ENCODE peak calls at places on chromosomes 16 and 17, in six cellular contexts. O, H, L, Q, C and K are unnamed samples.

GRCh38 chr16:30054959-30055553 is 10.5 kb upstream of the ALDOA start:
- DNase-seq in L (peak), O (no peak), C (peak), H (no peak), Q (peak), K (peak)

GRCh38 chr17:7019839-7020519 is 2.9 kb upstream of the BCL6B start:
- DNase-seq in O (peak), H (peak), L (peak), C (peak), Q (peak), K (no peak)

GRCh38 chr17:67784364-67785121 is 40.8 kb upstream of the BPTF start:
- DNase-seq in Q (peak), O (peak), H (no peak), L (no peak), C (no peak), K (no peak)

GRCh38 chr16:81797443-81797842 is 18.4 kb downstream of the PLCG2 start:
- DNase-seq in C (no peak), H (no peak), O (no peak), L (no peak), Q (no peak), K (peak)

GRCh38 chr17:15478845-15479244 is 11.4 kb upstream of the CDRT4 start:
- DNase-seq in L (no peak), Q (no peak), H (no peak), C (no peak), O (no peak), K (no peak)

GRCh38 chr16:78506372-78507193 is 407.1 kb downstream of the WWOX start:
- DNase-seq in C (no peak), L (no peak), H (no peak), O (peak), Q (no peak), K (no peak)

GRCh38 chr16:1613728-1614225 is 1.6 kb downstream of the CRAMP1 start:
- DNase-seq in L (no peak), C (no peak), Q (no peak), H (no peak), O (peak), K (no peak)

GRCh38 chr16:29907973-29908372 is 7.7 kb downstream of the ASPHD1 start:
- DNase-seq in C (no peak), Q (no peak), O (no peak), H (no peak), L (no peak), K (no peak)

GRCh38 chr16:81604960-81605383 is 160.4 kb downstream of the CMIP start:
- DNase-seq in Q (peak), L (no peak), H (peak), O (peak), C (no peak), K (no peak)

GRCh38 chr17:4201231-4201630 is 58.2 kb downstream of the CYB5D2 start:
- DNase-seq in H (no peak), Q (no peak), C (no peak), L (no peak), O (no peak), K (no peak)

GRCh38 chr17:2800367-2800766 is 4.1 kb downstream of the RAP1GAP2 start:
- DNase-seq in H (no peak), C (no peak), L (no peak), Q (no peak), O (no peak), K (no peak)

GRCh38 chr17:61128671-61129115 is 270.9 kb upstream of the TBX2 start:
- DNase-seq in O (no peak), C (no peak), H (no peak), Q (no peak), L (no peak), K (no peak)

GRCh38 chr17:82889496-82890338 is 49.9 kb upstream of the ZNF750 start:
- DNase-seq in L (no peak), C (no peak), Q (no peak), O (peak), H (no peak), K (no peak)

GRCh38 chr17:63841350-63842172 is 924 bp downstream of the SMARCD2 start:
- DNase-seq in H (peak), C (no peak), O (peak), Q (peak), L (no peak), K (peak)

GRCh38 chr17:36599546-36600250 is 1.7 kb upstream of the MRM1 start:
- DNase-seq in O (no peak), L (no peak), H (no peak), C (peak), Q (no peak), K (no peak)

GRCh38 chr17:40750391-40750790 is 4.7 kb downstream of the KRT25 start:
- DNase-seq in H (no peak), C (no peak), O (no peak), Q (no peak), L (no peak), K (no peak)

GRCh38 chr17:58334661-58335060 is 6.1 kb upstream of the TSPOAP1 start:
- DNase-seq in L (no peak), C (no peak), Q (no peak), O (no peak), H (no peak), K (no peak)

GRCh38 chr17:76917829-76918228 is 49.6 kb downstream of the MGAT5B start:
- DNase-seq in L (no peak), Q (no peak), C (no peak), O (no peak), H (no peak), K (no peak)

GRCh38 chr16:82630219-82630618 is 3.5 kb downstream of the CDH13 start:
- DNase-seq in Q (no peak), L (no peak), C (no peak), H (peak), O (no peak), K (no peak)

GRCh38 chr16:77946834-77947233 is 75.5 kb upstream of the CLEC3A start:
- DNase-seq in L (no peak), Q (no peak), O (peak), H (peak), C (no peak), K (no peak)

GRCh38 chr16:86449377-86450095 is 60.8 kb upstream of the FOXF1 start:
- DNase-seq in O (no peak), Q (no peak), C (no peak), H (no peak), L (no peak), K (no peak)

GRCh38 chr16:49921791-49922456 is 66.0 kb upstream of the ZNF423 start:
- DNase-seq in O (peak), H (peak), L (peak), C (peak), Q (peak), K (peak)

GRCh38 chr17:57995076-57995956 is 7.3 kb upstream of the VEZF1 start:
- DNase-seq in C (peak), H (peak), L (no peak), O (peak), Q (peak), K (peak)

GRCh38 chr17:30236807-30237206 is 1.3 kb upstream of the SLC6A4 start:
- DNase-seq in Q (peak), C (peak), H (peak), O (peak), L (peak), K (no peak)

DNA sequence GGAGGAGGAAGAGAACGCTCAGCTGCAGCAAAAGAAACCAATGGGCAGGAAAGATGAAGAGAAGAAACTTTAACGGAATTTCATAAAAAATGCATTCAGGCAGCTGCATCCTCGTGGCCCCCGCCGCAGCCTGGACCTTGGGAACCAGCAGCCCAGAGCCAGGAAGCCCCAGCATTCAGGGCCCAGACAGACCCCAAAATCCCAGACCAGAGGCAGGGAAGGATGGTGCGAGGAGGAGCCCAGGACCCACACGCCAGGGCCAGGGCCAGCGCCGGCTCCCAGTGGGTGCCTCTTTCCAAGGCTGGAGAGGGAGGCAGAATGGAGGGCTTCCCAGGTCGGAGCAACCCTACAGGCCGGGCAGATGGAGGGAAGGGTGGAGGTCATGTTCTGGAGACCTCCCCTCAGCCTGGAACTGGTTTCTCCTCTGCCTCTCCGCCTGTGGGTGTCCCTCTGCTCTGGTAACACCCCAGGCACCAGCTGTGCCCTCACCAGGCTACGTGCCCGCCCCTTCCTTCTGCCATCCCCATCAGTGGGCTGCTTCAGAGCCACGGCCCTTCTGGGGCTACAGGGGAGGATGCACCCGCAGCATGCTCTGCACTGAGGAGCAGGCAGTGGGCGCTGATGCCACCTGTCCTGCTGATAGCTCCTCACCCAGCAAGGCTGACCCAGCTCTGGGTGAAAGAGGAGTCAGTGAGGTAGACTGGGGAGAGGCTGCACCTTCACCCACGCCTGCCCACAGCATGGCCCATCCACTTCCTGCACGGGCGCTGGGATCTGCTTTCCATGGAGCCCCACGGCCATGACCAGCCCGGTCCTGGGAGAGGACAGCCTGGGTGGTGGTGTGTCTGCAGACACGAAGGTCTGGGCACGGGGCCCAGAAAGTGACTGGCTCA is 1.2 kb upstream of the MIF4GD start:
- DNase-seq in H (peak), L (no peak), O (no peak), Q (no peak), C (peak), K (peak)
- H2AFZ ChIP-seq in H (no peak), L (no peak), O (peak), Q (no peak), C (no peak), K (peak)

GRCh38 chr17:35141681-35142466 is at the start of gene NLE1:
- DNase-seq in H (peak), Q (peak), O (peak), C (peak), L (peak), K (peak)

GRCh38 chr17:35144840-35145239 is 2.7 kb upstream of the NLE1 start:
- DNase-seq in H (no peak), C (no peak), L (no peak), Q (no peak), O (no peak), K (no peak)

GRCh38 chr17:35146214-35146833 is 1.3 kb upstream of the UNC45B start:
- DNase-seq in C (no peak), H (no peak), O (no peak), Q (no peak), L (no peak), K (no peak)

GRCh38 chr17:35138218-35138617 is 3.9 kb downstream of the NLE1 start:
- DNase-seq in O (no peak), C (no peak), L (no peak), H (no peak), Q (no peak), K (no peak)

GRCh38 chr17:35142467-35142796 is 329 bp upstream of the NLE1 start:
- DNase-seq in O (no peak), C (no peak), Q (no peak), L (no peak), H (no peak), K (no peak)
- H2AFZ ChIP-seq in O (peak), C (no peak), Q (no peak), L (peak), H (no peak), K (peak)

DNA sequence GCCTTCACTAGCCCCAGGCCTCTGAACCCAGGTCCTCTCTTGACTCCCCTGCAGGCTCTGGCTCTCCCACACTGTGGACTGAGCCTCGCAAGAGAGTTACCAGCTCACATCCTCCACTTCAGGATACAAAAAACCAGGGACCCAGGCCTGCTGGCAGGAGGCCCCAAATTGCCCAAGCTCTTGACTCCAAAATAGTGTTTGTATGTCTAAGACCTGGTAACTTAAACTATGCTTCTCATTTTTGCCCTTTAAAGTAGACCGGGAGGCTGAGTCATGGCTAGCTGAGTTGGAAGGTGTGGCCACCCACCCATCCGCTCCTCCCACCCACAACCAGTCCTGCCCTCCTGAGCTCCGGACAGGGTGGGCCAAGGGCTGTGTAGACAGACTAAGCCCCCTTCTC is 250.0 kb downstream of the SOX9 start:
- DNase-seq in L (no peak), Q (no peak), H (peak), C (no peak), O (no peak), K (no peak)
- H2AFZ ChIP-seq in L (no peak), Q (no peak), H (no peak), C (no peak), O (no peak), K (no peak)

GRCh38 chr17:44778656-44779210 is 19.9 kb downstream of the ADAM11 start:
- DNase-seq in L (no peak), C (no peak), H (no peak), Q (no peak), O (no peak), K (no peak)
- H2AFZ ChIP-seq in L (peak), C (no peak), H (no peak), Q (no peak), O (no peak), K (peak)

DNA sequence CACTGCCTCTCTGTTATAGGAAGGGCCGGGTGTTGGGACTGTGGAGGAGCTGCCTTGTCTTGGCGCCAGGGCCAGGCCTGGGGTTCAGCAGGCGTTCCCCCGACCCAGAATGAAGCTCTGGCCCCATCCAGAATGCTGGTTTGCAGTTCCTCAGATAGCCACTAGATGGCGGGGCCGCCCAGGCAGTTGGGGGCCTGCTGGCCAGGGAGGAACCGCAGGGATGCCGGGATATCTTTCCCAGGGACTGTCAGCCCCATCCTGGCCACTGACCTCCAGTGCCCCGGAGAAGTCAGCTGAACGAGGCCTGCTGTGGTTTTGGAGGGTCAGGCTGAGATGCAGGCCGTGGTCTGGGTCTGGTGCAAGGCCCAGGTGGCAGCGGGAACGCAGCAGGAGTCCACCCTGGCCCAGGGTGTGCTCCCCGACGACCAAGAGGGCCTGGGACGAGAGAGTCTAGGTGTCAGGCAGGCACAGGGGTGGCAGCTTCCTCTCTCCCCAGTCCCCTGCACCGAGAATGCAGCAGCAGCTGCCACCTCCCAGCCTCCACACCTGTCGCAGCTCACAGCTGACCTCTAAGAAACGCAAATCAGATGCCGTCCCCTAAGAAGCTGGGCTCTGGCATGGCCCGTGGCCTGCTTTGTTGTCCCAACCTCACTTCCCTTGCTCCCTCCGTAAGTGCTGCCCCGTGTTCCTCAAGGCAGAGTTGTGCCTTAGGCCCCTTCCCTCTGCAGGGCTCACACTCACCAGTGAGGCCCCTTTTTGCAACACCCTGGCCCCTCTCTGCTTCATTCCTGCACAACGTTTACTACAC is 51.2 kb downstream of the RMI2 start:
- DNase-seq in O (peak), Q (peak), H (peak), C (peak), L (peak), K (peak)
- H2AFZ ChIP-seq in O (no peak), Q (peak), H (peak), C (no peak), L (peak), K (no peak)

GRCh38 chr16:75011634-75012307 is 12.9 kb downstream of the ZNRF1 start:
- DNase-seq in L (no peak), Q (peak), H (peak), O (peak), C (no peak), K (no peak)

GRCh38 chr16:75007443-75007842 is 8.6 kb downstream of the ZNRF1 start:
- DNase-seq in C (no peak), L (no peak), Q (no peak), O (no peak), H (no peak), K (no peak)

GRCh38 chr16:75010427-75010826 is 11.6 kb downstream of the ZNRF1 start:
- DNase-seq in O (no peak), Q (no peak), H (peak), L (no peak), C (no peak), K (no peak)

GRCh38 chr16:75014318-75014717 is 15.5 kb downstream of the ZNRF1 start:
- DNase-seq in H (no peak), O (no peak), C (no peak), L (no peak), Q (no peak), K (no peak)

GRCh38 chr16:75012380-75013081 is 13.7 kb downstream of the ZNRF1 start:
- DNase-seq in O (no peak), C (no peak), H (no peak), Q (peak), L (no peak), K (no peak)
- H2AFZ ChIP-seq in O (no peak), C (no peak), H (no peak), Q (peak), L (no peak), K (no peak)

GRCh38 chr17:44959821-44960523 is 8.1 kb downstream of the C1QL1 start:
- DNase-seq in O (no peak), H (no peak), Q (no peak), C (peak), L (no peak), K (no peak)

GRCh38 chr17:44952946-44953475 is 5.4 kb upstream of the KIF18B start:
- DNase-seq in C (peak), O (no peak), L (no peak), Q (no peak), H (no peak), K (no peak)

GRCh38 chr17:44956076-44956475 is 8.5 kb upstream of the KIF18B start:
- DNase-seq in C (no peak), H (no peak), Q (no peak), L (no peak), O (no peak), K (no peak)

GRCh38 chr17:44960654-44961053 is 7.4 kb downstream of the C1QL1 start:
- DNase-seq in L (no peak), O (no peak), C (no peak), Q (no peak), H (no peak), K (no peak)

DNA sequence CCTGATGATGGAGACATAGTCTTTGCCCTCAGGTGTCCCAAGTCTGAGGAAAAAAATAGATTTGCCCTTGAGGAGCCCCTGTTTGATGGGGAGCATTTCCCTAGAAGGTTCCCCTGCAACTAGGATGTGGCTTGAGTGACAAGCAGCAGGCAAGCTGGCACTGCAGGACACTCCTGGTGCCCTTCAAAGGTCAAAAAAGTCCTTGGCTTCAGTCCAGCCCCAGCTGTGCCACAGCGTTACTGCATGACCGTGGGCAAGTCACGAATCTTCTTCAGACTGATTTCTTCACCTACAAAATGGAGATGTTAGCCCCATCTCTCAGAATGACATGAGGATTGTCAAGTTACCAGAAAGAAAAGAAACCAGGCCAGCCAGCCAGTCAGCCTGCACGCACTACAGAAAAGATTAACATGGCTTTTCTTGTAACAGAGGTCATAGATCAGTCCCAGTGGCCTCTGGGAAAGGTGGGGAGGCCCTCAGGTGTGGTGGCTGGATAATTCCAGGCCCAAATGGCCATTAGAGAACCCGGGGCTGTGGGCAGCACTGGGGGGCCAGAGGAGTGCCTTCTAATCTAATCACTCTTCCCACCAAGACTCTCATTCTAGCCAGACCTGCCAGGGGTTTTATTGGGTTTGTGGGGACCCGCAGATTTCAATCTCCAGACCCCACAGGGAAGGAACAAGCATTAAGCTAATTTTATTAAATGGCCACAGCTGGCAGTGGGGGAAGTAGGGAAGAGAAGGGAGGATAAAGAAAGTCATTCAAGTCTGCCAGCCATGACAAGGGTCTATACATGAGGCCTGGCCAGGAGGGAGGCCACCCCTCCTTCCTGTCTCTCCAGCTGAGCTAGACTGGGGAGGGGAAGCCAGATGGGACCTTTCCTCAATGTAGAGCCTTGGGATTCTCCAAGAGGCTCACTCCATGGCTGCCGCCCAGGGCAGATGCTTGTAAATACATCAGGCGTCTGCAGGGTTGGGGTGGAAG is 9.7 kb upstream of the KIF18B start:
- DNase-seq in O (no peak), H (no peak), Q (no peak), L (no peak), C (no peak), K (no peak)
- H2AFZ ChIP-seq in O (no peak), H (no peak), Q (no peak), L (no peak), C (no peak), K (no peak)

DNA sequence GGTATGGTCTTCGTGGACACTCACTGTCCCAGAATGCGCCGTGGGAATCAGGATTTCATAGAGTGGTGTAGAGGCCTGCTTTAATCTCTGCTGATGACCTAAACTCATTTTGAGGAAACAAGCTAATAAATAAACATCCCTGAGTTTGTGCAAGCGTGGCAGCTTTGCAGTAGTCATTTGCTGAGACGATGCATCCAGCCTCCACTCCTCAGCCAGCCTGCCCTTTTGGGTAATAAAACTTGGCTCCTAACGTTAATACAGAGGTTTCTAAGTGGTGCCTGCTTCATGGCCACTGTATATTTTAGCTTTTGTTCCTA is 1.3 kb downstream of the DGKE start:
- DNase-seq in C (no peak), Q (no peak), O (no peak), H (no peak), L (no peak), K (no peak)
- H2AFZ ChIP-seq in C (no peak), Q (peak), O (peak), H (peak), L (peak), K (peak)

GRCh38 chr17:42179911-42180410 is 981 bp downstream of the KCNH4 start:
- DNase-seq in H (peak), C (peak), L (peak), Q (no peak), O (peak), K (no peak)
- H2AFZ ChIP-seq in H (no peak), C (no peak), L (no peak), Q (no peak), O (no peak), K (no peak)